ENCODE peak calls at places on chromosomes 6 and 20, in five cellular contexts. X is GM23338; G is IMR-90; W is OCI-LY7; K is CD8-positive, alpha-beta T cell. Z is an unnamed sample.
A peak's percentile ranks its signal among the peaks of the same experiment; 100 is the strongest.

GRCh38 chr6:67009818-67010217 is 1302.8 kb upstream of the EYS start:
- DNase-seq in X (peak; percentile 78), G (no peak), W (peak; percentile 1), K (no peak), Z (no peak)

GRCh38 chr20:51043811-51044210 is 20.9 kb upstream of the KCNG1 start:
- DNase-seq in X (no peak), G (peak; percentile 84), W (no peak), K (no peak), Z (peak; percentile 73)

GRCh38 chr6:29447670-29448069 is 8.6 kb downstream of the OR10C1 start:
- DNase-seq in X (peak; percentile 86), G (no peak), W (no peak), K (no peak), Z (peak; percentile 41)

GRCh38 chr6:125533710-125534397 is 215.6 kb upstream of the HEY2 start:
- DNase-seq in X (peak; percentile 64), G (no peak), W (no peak), K (no peak), Z (no peak)

GRCh38 chr6:153044295-153044694 is 41.8 kb upstream of the MTRF1L start:
- DNase-seq in X (no peak), G (no peak), W (no peak), K (no peak), Z (no peak)

GRCh38 chr6:142165227-142165626 is 18.2 kb downstream of the VTA1 start:
- DNase-seq in X (no peak), G (no peak), W (no peak), K (no peak), Z (no peak)

GRCh38 chr6:99507648-99508047 is 7.6 kb downstream of the USP45 start:
- DNase-seq in X (no peak), G (no peak), W (no peak), K (no peak), Z (no peak)

GRCh38 chr6:55405474-55406220 is 78.4 kb downstream of the GFRAL start:
- DNase-seq in X (no peak), G (no peak), W (no peak), K (no peak), Z (no peak)

GRCh38 chr6:81988446-81988845 is 236.0 kb upstream of the TENT5A start:
- DNase-seq in X (no peak), G (no peak), W (no peak), K (no peak), Z (no peak)

GRCh38 chr6:75530696-75531095 is 37.1 kb upstream of the FILIP1 start:
- DNase-seq in X (no peak), G (peak; percentile 18), W (no peak), K (no peak), Z (peak; percentile 31)

GRCh38 chr6:121649951-121650350 is 214.5 kb downstream of the GJA1 start:
- DNase-seq in X (no peak), G (no peak), W (no peak), K (no peak), Z (no peak)

GRCh38 chr6:118864330-118865166 is 29.4 kb upstream of the ASF1A start:
- DNase-seq in X (no peak), G (no peak), W (no peak), K (no peak), Z (no peak)

GRCh38 chr20:34525709-34526416 is 9.6 kb downstream of the DYNLRB1 start:
- DNase-seq in X (no peak), G (peak; percentile 100), W (no peak), K (no peak), Z (peak; percentile 98)

GRCh38 chr20:38453941-38454340 is 18.7 kb upstream of the RALGAPB start:
- DNase-seq in X (no peak), G (no peak), W (peak; percentile 86), K (no peak), Z (no peak)

GRCh38 chr6:17334265-17334664 is 53.1 kb downstream of the RBM24 start:
- DNase-seq in X (no peak), G (peak; percentile 70), W (no peak), K (no peak), Z (peak; percentile 45)

GRCh38 chr6:39915866-39916265 is 18.4 kb downstream of the MOCS1 start:
- DNase-seq in X (no peak), G (no peak), W (no peak), K (no peak), Z (no peak)

GRCh38 chr6:39911513-39912125 is 22.6 kb downstream of the MOCS1 start:
- DNase-seq in X (no peak), G (no peak), W (no peak), K (no peak), Z (no peak)

GRCh38 chr6:39912446-39912845 is 21.8 kb downstream of the MOCS1 start:
- DNase-seq in X (no peak), G (no peak), W (no peak), K (no peak), Z (no peak)

GRCh38 chr6:39913391-39913916 is 20.8 kb downstream of the MOCS1 start:
- DNase-seq in X (no peak), G (no peak), W (no peak), K (no peak), Z (no peak)

GRCh38 chr6:39914239-39914638 is 20.0 kb downstream of the MOCS1 start:
- DNase-seq in X (no peak), G (no peak), W (no peak), K (no peak), Z (no peak)
- H3K36me3 ChIP-seq in X (no peaks in the 10 kb centered on the region), G (peaks cover 37% of the 10 kb centered on the region), W (no peaks in the 10 kb centered on the region), K (no peaks in the 10 kb centered on the region), Z (peaks cover 4% of the 10 kb centered on the region)

GRCh38 chr20:63246490-63247284 is 7.6 kb downstream of the NKAIN4 start:
- DNase-seq in X (peak; percentile 75), G (no peak), W (no peak), K (no peak), Z (no peak)
- TF ChIP-seq CTCF in X (peak; percentile 36), G (no peak), W (no peak), K (no peak), Z (no peak)

GRCh38 chr6:50842861-50843384 is 24.3 kb downstream of the TFAP2B start:
- DNase-seq in X (peak; percentile 79), G (no peak), W (no peak), K (no peak), Z (no peak)

GRCh38 chr6:50842446-50842845 is 23.8 kb downstream of the TFAP2B start:
- DNase-seq in X (peak; percentile 62), G (no peak), W (no peak), K (no peak), Z (no peak)

GRCh38 chr6:50845499-50846108 is 26.9 kb downstream of the TFAP2B start:
- DNase-seq in X (peak; percentile 77), G (no peak), W (no peak), K (no peak), Z (no peak)

GRCh38 chr6:50846109-50846859 is 27.6 kb downstream of the TFAP2B start:
- DNase-seq in X (no peak), G (no peak), W (no peak), K (no peak), Z (no peak)

GRCh38 chr6:50843842-50844241 is 25.2 kb downstream of the TFAP2B start:
- DNase-seq in X (peak; percentile 97), G (no peak), W (no peak), K (no peak), Z (no peak)
- H3K36me3 ChIP-seq in X (no peaks in the 10 kb centered on the region), G (no peaks in the 10 kb centered on the region), W (no peaks in the 10 kb centered on the region), K (no peaks in the 10 kb centered on the region), Z (no peaks in the 10 kb centered on the region)

GRCh38 chr6:161918608-161919205 is 644.8 kb upstream of the AGPAT4 start:
- DNase-seq in X (no peak), G (no peak), W (no peak), K (no peak), Z (no peak)

GRCh38 chr6:161919711-161920110 is 645.9 kb upstream of the AGPAT4 start:
- DNase-seq in X (no peak), G (no peak), W (no peak), K (no peak), Z (no peak)

GRCh38 chr6:161924516-161925116 is 650.8 kb upstream of the AGPAT4 start:
- DNase-seq in X (no peak), G (no peak), W (no peak), K (no peak), Z (no peak)

GRCh38 chr6:161921602-161922400 is 647.9 kb upstream of the AGPAT4 start:
- DNase-seq in X (no peak), G (no peak), W (no peak), K (no peak), Z (no peak)

DNA sequence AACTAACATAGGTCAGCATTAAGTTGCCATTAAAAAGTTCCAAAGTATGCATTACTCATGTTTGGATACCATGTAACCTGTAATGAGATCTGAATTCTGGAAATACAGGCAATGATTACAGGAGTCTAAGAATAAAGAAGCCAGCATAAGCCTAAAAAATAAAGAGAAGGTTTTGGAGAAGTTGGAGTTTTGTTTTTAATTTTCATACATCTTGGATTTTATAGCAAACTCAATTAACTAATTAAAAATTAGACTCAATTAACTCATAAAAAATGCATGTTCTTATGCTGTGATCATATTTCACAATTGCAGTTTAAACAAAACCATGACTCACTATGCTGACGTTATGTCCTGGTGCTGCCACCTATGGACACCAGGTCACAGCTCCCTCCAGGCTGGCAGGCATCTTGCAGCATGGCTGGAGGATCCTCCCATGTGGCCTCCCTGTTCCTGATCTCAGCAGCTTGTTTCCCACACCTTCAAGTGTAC is 648.8 kb upstream of the AGPAT4 start:
- DNase-seq in X (peak; percentile 68), G (peak; percentile 65), W (peak; percentile 26), K (no peak), Z (peak; percentile 72)
- TF ChIP-seq CTCF in X (peak; percentile 88), G (no peak), W (peak; percentile 65), K (no peak), Z (peak; percentile 70)

DNA sequence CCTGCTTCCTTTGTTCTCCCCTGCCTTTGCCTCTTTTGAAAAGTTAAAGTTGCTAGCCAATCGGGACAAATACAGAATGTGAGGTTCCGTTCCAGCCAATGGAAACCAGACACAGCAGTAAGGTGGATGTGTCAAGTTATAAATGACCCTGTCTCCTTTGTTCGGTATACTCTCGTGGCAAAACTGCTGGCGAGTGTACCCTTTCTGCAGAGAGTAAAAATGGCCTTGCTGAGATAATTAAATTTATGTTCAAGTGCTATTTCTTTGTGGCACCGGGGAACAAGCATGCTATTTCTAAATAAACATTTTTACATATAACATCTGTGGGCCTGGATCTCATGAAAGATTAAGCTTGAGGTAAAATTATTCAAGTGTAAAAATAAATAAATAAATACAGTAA is 50.2 kb downstream of the RARS2 start:
- DNase-seq in X (peak; percentile 13), G (no peak), W (no peak), K (no peak), Z (no peak)
- H3K36me3 ChIP-seq in X (peaks cover 29% of the 10 kb centered on the region), G (peaks cover 34% of the 10 kb centered on the region), W (peaks cover 64% of the 10 kb centered on the region), K (peaks cover 6% of the 10 kb centered on the region), Z (peaks cover 36% of the 10 kb centered on the region)

GRCh38 chr6:83518946-83519489 is 6.7 kb downstream of the PRSS35 start:
- DNase-seq in X (peak; percentile 23), G (peak; percentile 58), W (no peak), K (no peak), Z (peak; percentile 23)
- TF ChIP-seq CTCF in X (peak; percentile 59), G (peak; percentile 58), W (peak; percentile 41), K (no peak), Z (peak; percentile 69)

Z was measured in brain microvascular endothelial cell.